ENCODE peak calls at places on chromosomes 5 and 9, in seven cellular contexts. W is HepG2, J is HCT116, Z is H1, X is K562, L is GM12878, S is SK-N-SH. B is an unnamed sample.

GRCh38 chr9:21121079-21121478 is 20.6 kb downstream of the IFNW1 start:
- DNase-seq in X (no peak), Z (no peak), W (no peak), J (no peak), L (no peak), S (no peak), B (no peak)

GRCh38 chr5:135308752-135309151 is 90.3 kb downstream of the MACROH2A1 start:
- DNase-seq in Z (no peak), S (no peak), L (no peak), X (no peak), J (no peak), W (peak), B (no peak)

GRCh38 chr5:164007062-164007461 is 501.6 kb downstream of the MAT2B start:
- DNase-seq in L (no peak), X (no peak), Z (no peak), S (no peak), W (no peak), J (no peak), B (peak)

GRCh38 chr9:124551472-124552339 is 44.5 kb upstream of the NR5A1 start:
- DNase-seq in W (peak), J (peak), S (peak), L (peak), X (peak), Z (peak), B (peak)

GRCh38 chr9:86766912-86767311 is 180.4 kb downstream of the GAS1 start:
- DNase-seq in X (no peak), L (no peak), S (no peak), W (peak), J (peak), Z (peak), B (no peak)

GRCh38 chr5:149485655-149486615 is 65.3 kb downstream of the CSNK1A1 start:
- DNase-seq in Z (no peak), X (peak), W (peak), L (no peak), S (peak), J (peak), B (peak)

GRCh38 chr9:137882506-137882821 is 4.9 kb downstream of the CACNA1B start:
- DNase-seq in W (no peak), X (no peak), L (no peak), S (no peak), Z (no peak), J (no peak), B (no peak)

GRCh38 chr5:176415240-176416122 is 858 bp downstream of the CLTB start:
- DNase-seq in X (no peak), S (peak), Z (no peak), L (no peak), W (no peak), J (no peak), B (peak)

GRCh38 chr9:70601000-70601929 is 186.8 kb upstream of the KLF9 start:
- DNase-seq in J (no peak), X (no peak), S (peak), W (peak), L (no peak), Z (no peak), B (peak)

GRCh38 chr9:35107337-35108290 is 4.7 kb upstream of the STOML2 start:
- DNase-seq in S (no peak), L (no peak), W (no peak), X (no peak), J (no peak), Z (no peak), B (no peak)

GRCh38 chr5:68033961-68034581 is 181.5 kb upstream of the PIK3R1 start:
- DNase-seq in J (no peak), S (no peak), X (no peak), W (no peak), Z (no peak), L (no peak), B (no peak)

GRCh38 chr5:115246361-115246991 is 16.2 kb downstream of the PGGT1B start:
- DNase-seq in J (peak), Z (no peak), L (peak), W (peak), S (peak), X (peak), B (no peak)

GRCh38 chr9:19720374-19720773 is 68.5 kb downstream of the SLC24A2 start:
- DNase-seq in Z (no peak), X (no peak), S (no peak), L (no peak), W (peak), J (no peak), B (peak)

GRCh38 chr5:90548069-90548593 is 10.5 kb upstream of the ADGRV1 start:
- DNase-seq in J (peak), L (no peak), S (no peak), W (peak), X (peak), Z (no peak), B (peak)
- TF ChIP-seq JUND in J (peak), L (no peak), S (no peak), W (no peak), X (peak), Z (no peak), B (no peak)

DNA sequence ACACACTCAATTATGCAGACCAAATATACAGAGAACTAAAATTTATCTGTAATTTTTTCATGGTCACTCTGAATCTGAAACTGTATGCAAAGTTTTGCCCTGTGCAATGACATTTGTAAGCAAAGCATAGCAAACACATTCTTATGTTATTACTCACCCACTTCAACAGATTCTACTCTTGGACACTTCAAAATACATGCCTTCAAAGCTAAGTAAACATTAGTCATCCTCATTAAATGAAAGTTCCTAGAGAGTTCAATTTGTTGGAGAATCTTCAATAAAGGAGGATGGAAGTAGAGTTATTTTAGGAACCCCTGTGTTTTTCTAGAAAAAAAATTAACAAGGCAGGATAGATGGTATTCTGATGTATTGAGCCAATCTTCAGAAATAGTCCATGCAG is 639.7 kb upstream of the C9orf72 start:
- DNase-seq in S (no peak), X (no peak), W (peak), Z (no peak), J (peak), L (no peak), B (peak)
- TF ChIP-seq JUND in S (peak), X (no peak), W (peak), Z (no peak), J (peak), L (no peak), B (peak)

DNA sequence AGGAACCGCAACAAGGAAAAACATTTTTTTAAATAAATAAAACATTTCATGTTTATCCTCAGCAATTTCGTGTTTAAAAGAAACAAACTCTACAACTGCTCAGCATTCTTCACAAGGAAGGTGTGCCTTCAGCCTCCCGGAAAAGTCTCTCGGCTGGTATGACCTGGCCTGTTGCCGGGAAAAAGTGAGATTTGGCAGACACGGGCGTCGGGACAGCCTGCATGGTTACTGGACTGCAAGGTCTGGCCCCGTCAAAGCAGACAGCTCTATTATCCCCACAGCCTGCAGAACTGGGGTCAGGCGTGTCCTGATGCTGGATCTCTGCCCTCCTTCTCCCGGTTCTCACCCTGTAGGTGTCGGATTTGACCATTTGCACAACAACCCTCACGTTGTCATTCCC is 120.3 kb upstream of the SPATA31C2 start:
- DNase-seq in Z (no peak), L (no peak), W (no peak), S (no peak), X (no peak), J (no peak), B (peak)
- TF ChIP-seq JUND in Z (no peak), L (no peak), W (no peak), S (no peak), X (no peak), J (no peak), B (no peak)

DNA sequence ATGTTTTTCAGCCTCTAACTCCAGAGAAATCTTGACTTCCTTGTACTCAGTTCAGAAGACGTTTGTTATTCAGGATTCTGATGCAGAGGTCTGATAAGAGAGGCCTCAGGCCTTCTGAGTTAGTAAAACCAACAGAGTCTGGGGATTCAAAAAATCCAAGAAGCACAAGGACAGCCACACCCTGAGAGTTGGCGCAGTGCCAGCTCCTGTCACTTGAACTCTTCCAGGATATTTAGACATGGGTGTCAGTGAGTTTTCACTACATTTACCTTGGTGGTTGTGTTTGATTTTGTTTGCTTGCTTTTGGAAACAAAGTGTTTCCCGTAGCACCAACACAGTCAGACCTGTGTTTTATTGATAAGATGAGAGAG is 41.6 kb upstream of the PDE8B start:
- DNase-seq in S (no peak), J (no peak), W (no peak), Z (no peak), L (no peak), X (peak), B (peak)
- TF ChIP-seq JUND in S (no peak), J (no peak), W (no peak), Z (no peak), L (no peak), X (no peak), B (no peak)

GRCh38 chr9:113558632-113559502 is 95.3 kb downstream of the RGS3 start:
- DNase-seq in J (no peak), L (no peak), S (peak), Z (no peak), W (peak), X (no peak), B (no peak)
- TF ChIP-seq JUND in J (no peak), L (no peak), S (no peak), Z (no peak), W (peak), X (no peak), B (no peak)

GRCh38 chr9:112997236-112997941 is 14.6 kb downstream of the ZNF883 start:
- DNase-seq in J (no peak), W (no peak), S (no peak), X (no peak), Z (no peak), L (no peak), B (no peak)
- TF ChIP-seq JUND in J (no peak), W (no peak), S (no peak), X (no peak), Z (no peak), L (no peak), B (no peak)

B was measured in T47D.